ENCODE peak calls at places on chromosomes 6 and 20, in ten cellular contexts. S, E, N, X, J, W, P, G, H and L are unnamed samples.

GRCh38 chr20:3382836-3383235 is 24.6 kb downstream of the DNAAF9 start:
- DNase-seq in S (no peak), E (no peak), N (no peak), X (no peak), J (no peak), W (no peak), P (no peak), G (no peak), H (no peak), L (no peak)

GRCh38 chr20:3380228-3381070 is 27.0 kb downstream of the DNAAF9 start:
- DNase-seq in S (no peak), E (no peak), N (no peak), X (no peak), J (no peak), W (no peak), P (no peak), G (no peak), H (no peak), L (peak; percentile 54)

GRCh38 chr6:12635813-12636212 is 80.8 kb upstream of the PHACTR1 start:
- DNase-seq in S (peak; percentile 26), E (no peak), N (no peak), X (peak; percentile 85), J (no peak), W (no peak), P (no peak), G (no peak), H (no peak), L (no peak)

GRCh38 chr20:408843-409696 is 971 bp downstream of the RBCK1 start:
- DNase-seq in S (no peak), E (no peak), N (no peak), X (no peak), J (no peak), W (no peak), P (no peak), G (no peak), H (no peak), L (no peak)

GRCh38 chr6:89302936-89303335 is 12.2 kb downstream of the GABRR2 start:
- DNase-seq in S (no peak), E (no peak), N (no peak), X (no peak), J (no peak), W (no peak), P (no peak), G (no peak), H (no peak), L (no peak)

GRCh38 chr6:28160233-28160632 is 18.6 kb downstream of the ZKSCAN8 start:
- DNase-seq in S (no peak), E (no peak), N (no peak), X (no peak), J (no peak), W (no peak), P (no peak), G (no peak), H (no peak), L (no peak)

GRCh38 chr6:125114248-125114858 is 39.2 kb upstream of the TPD52L1 start:
- DNase-seq in S (peak; percentile 74), E (no peak), N (no peak), X (peak; percentile 80), J (no peak), W (no peak), P (no peak), G (no peak), H (no peak), L (peak; percentile 42)

GRCh38 chr6:43769526-43770416 is at the start of gene VEGFA:
- DNase-seq in S (peak; percentile 91), E (no peak), N (peak; percentile 94), X (peak; percentile 94), J (no peak), W (peak; percentile 84), P (peak; percentile 94), G (peak; percentile 92), H (peak; percentile 75), L (peak; percentile 82)

GRCh38 chr6:170114187-170114945 is 176.5 kb downstream of the DLL1 start:
- DNase-seq in S (no peak), E (no peak), N (peak; percentile 32), X (no peak), J (no peak), W (no peak), P (no peak), G (peak; percentile 17), H (no peak), L (no peak)

GRCh38 chr6:71446084-71446869 is 157.7 kb downstream of the OGFRL1 start:
- DNase-seq in S (no peak), E (no peak), N (no peak), X (peak; percentile 38), J (no peak), W (no peak), P (no peak), G (no peak), H (no peak), L (no peak)

GRCh38 chr6:71197770-71198169 is 90.8 kb upstream of the OGFRL1 start:
- DNase-seq in S (peak; percentile 62), E (peak; percentile 67), N (no peak), X (peak; percentile 27), J (no peak), W (no peak), P (no peak), G (no peak), H (no peak), L (no peak)

GRCh38 chr20:31967830-31968249 is at the start of gene XKR7:
- DNase-seq in S (no peak), E (no peak), N (no peak), X (no peak), J (no peak), W (peak; percentile 18), P (no peak), G (no peak), H (no peak), L (no peak)

GRCh38 chr6:56017198-56017597 is 141.8 kb upstream of the BMP5 start:
- DNase-seq in S (no peak), E (no peak), N (no peak), X (no peak), J (no peak), W (no peak), P (no peak), G (no peak), H (no peak), L (no peak)

GRCh38 chr20:5150226-5151076 is 23.6 kb downstream of the CDS2 start:
- DNase-seq in S (peak; percentile 49), E (no peak), N (no peak), X (peak; percentile 48), J (no peak), W (no peak), P (no peak), G (no peak), H (no peak), L (no peak)